ENCODE peak calls at places on chromosomes 4 and X, in seven cellular contexts. One of them, this sample, is unnamed.
A peak's percentile ranks its signal among the peaks of the same experiment; 100 is the strongest.

GRCh38 chr4:149980941-149981340 is 97.3 kb upstream of the DCLK2 start:
- DNase-seq in upper lobe of right lung: no peak
- DNase-seq in EH: peak; percentile 72
- DNase-seq in NCI-H774: no peak
- DNase-seq in brain microvascular endothelial cell: peak; percentile 51
- DNase-seq in Right ventricle myocardium inferior: no peak
- DNase-seq in effector memory CD4-positive, alpha-beta T cell: no peak
- DNase-seq in this sample: no peak

GRCh38 chrX:154334496-154334895 is 38.9 kb downstream of the TKTL1 start:
- DNase-seq in upper lobe of right lung: no peak
- DNase-seq in EH: peak; percentile 1
- DNase-seq in NCI-H774: no peak
- DNase-seq in brain microvascular endothelial cell: no peak
- DNase-seq in Right ventricle myocardium inferior: no peak
- DNase-seq in effector memory CD4-positive, alpha-beta T cell: no peak
- DNase-seq in this sample: no peak

GRCh38 chr4:67929447-67929846 is 33.8 kb downstream of the TMPRSS11A start:
- DNase-seq in upper lobe of right lung: no peak
- DNase-seq in EH: peak; percentile 6
- DNase-seq in NCI-H774: no peak
- DNase-seq in brain microvascular endothelial cell: no peak
- DNase-seq in Right ventricle myocardium inferior: no peak
- DNase-seq in effector memory CD4-positive, alpha-beta T cell: no peak
- DNase-seq in this sample: no peak

GRCh38 chr4:2448589-2448988 is 20.3 kb upstream of the RNF4 start:
- DNase-seq in upper lobe of right lung: peak; percentile 55
- DNase-seq in EH: no peak
- DNase-seq in NCI-H774: no peak
- DNase-seq in brain microvascular endothelial cell: no peak
- DNase-seq in Right ventricle myocardium inferior: no peak
- DNase-seq in effector memory CD4-positive, alpha-beta T cell: no peak
- DNase-seq in this sample: no peak

GRCh38 chr4:47483722-47484121 is 1.4 kb upstream of the ATP10D start:
- DNase-seq in upper lobe of right lung: no peak
- DNase-seq in EH: peak; percentile 28
- DNase-seq in NCI-H774: no peak
- DNase-seq in brain microvascular endothelial cell: no peak
- DNase-seq in Right ventricle myocardium inferior: no peak
- DNase-seq in effector memory CD4-positive, alpha-beta T cell: no peak
- DNase-seq in this sample: no peak

GRCh38 chrX:33053001-33053400 is 158.3 kb downstream of the DMD start:
- DNase-seq in upper lobe of right lung: no peak
- DNase-seq in EH: no peak
- DNase-seq in NCI-H774: no peak
- DNase-seq in brain microvascular endothelial cell: no peak
- DNase-seq in Right ventricle myocardium inferior: no peak
- DNase-seq in effector memory CD4-positive, alpha-beta T cell: no peak
- DNase-seq in this sample: no peak

GRCh38 chr4:1366371-1367229 is 19.6 kb downstream of the UVSSA start:
- DNase-seq in upper lobe of right lung: peak; percentile 58
- DNase-seq in EH: no peak
- DNase-seq in NCI-H774: no peak
- DNase-seq in brain microvascular endothelial cell: no peak
- DNase-seq in Right ventricle myocardium inferior: peak; percentile 53
- DNase-seq in effector memory CD4-positive, alpha-beta T cell: no peak
- DNase-seq in this sample: no peak

GRCh38 chrX:152632445-152633097 is 5.1 kb upstream of the GABRQ start:
- DNase-seq in upper lobe of right lung: no peak
- DNase-seq in EH: peak; percentile 40
- DNase-seq in NCI-H774: peak; percentile 30
- DNase-seq in brain microvascular endothelial cell: peak; percentile 56
- DNase-seq in Right ventricle myocardium inferior: no peak
- DNase-seq in effector memory CD4-positive, alpha-beta T cell: no peak
- DNase-seq in this sample: no peak

GRCh38 chr4:127069675-127070074 is 563.1 kb upstream of the INTU start:
- DNase-seq in upper lobe of right lung: no peak
- DNase-seq in EH: no peak
- DNase-seq in NCI-H774: no peak
- DNase-seq in brain microvascular endothelial cell: no peak
- DNase-seq in Right ventricle myocardium inferior: no peak
- DNase-seq in effector memory CD4-positive, alpha-beta T cell: no peak
- DNase-seq in this sample: no peak

GRCh38 chr4:122826000-122826595 is 533 bp upstream of the FGF2 start:
- DNase-seq in upper lobe of right lung: no peak
- DNase-seq in EH: no peak
- DNase-seq in NCI-H774: no peak
- DNase-seq in brain microvascular endothelial cell: peak; percentile 14
- DNase-seq in Right ventricle myocardium inferior: no peak
- DNase-seq in effector memory CD4-positive, alpha-beta T cell: no peak
- DNase-seq in this sample: no peak

GRCh38 chrX:45758319-45758718 is 557.6 kb upstream of the DIPK2B start:
- DNase-seq in upper lobe of right lung: no peak
- DNase-seq in EH: peak; percentile 92
- DNase-seq in NCI-H774: no peak
- DNase-seq in brain microvascular endothelial cell: peak; percentile 81
- DNase-seq in Right ventricle myocardium inferior: no peak
- DNase-seq in effector memory CD4-positive, alpha-beta T cell: peak; percentile 39
- DNase-seq in this sample: no peak

GRCh38 chr4:4377683-4378082 is 9.2 kb upstream of the NSG1 start:
- DNase-seq in upper lobe of right lung: no peak
- DNase-seq in EH: no peak
- DNase-seq in NCI-H774: no peak
- DNase-seq in brain microvascular endothelial cell: no peak
- DNase-seq in Right ventricle myocardium inferior: no peak
- DNase-seq in effector memory CD4-positive, alpha-beta T cell: no peak
- DNase-seq in this sample: no peak

GRCh38 chr4:87973283-87974169 is 2.0 kb upstream of the SPP1 start:
- DNase-seq in upper lobe of right lung: no peak
- DNase-seq in EH: peak; percentile 96
- DNase-seq in NCI-H774: peak; percentile 5
- DNase-seq in brain microvascular endothelial cell: peak; percentile 76
- DNase-seq in Right ventricle myocardium inferior: no peak
- DNase-seq in effector memory CD4-positive, alpha-beta T cell: no peak
- DNase-seq in this sample: no peak

GRCh38 chr4:81207793-81208192 is 7.2 kb downstream of the PRKG2 start:
- DNase-seq in upper lobe of right lung: no peak
- DNase-seq in EH: peak; percentile 79
- DNase-seq in NCI-H774: no peak
- DNase-seq in brain microvascular endothelial cell: peak; percentile 50
- DNase-seq in Right ventricle myocardium inferior: no peak
- DNase-seq in effector memory CD4-positive, alpha-beta T cell: no peak
- DNase-seq in this sample: no peak

GRCh38 chr4:169070071-169070894 is 60.2 kb upstream of the CBR4 start:
- DNase-seq in upper lobe of right lung: no peak
- DNase-seq in EH: peak; percentile 94
- DNase-seq in NCI-H774: peak; percentile 45
- DNase-seq in brain microvascular endothelial cell: peak; percentile 95
- DNase-seq in Right ventricle myocardium inferior: no peak
- DNase-seq in effector memory CD4-positive, alpha-beta T cell: no peak
- DNase-seq in this sample: no peak

GRCh38 chrX:137916090-137916746 is 350.3 kb downstream of the ZIC3 start:
- DNase-seq in upper lobe of right lung: no peak
- DNase-seq in EH: no peak
- DNase-seq in NCI-H774: no peak
- DNase-seq in brain microvascular endothelial cell: no peak
- DNase-seq in Right ventricle myocardium inferior: no peak
- DNase-seq in effector memory CD4-positive, alpha-beta T cell: no peak
- DNase-seq in this sample: no peak

GRCh38 chr4:6613676-6614651 is 26.5 kb upstream of the MRFAP1 start:
- DNase-seq in upper lobe of right lung: no peak
- DNase-seq in EH: no peak
- DNase-seq in NCI-H774: no peak
- DNase-seq in brain microvascular endothelial cell: no peak
- DNase-seq in Right ventricle myocardium inferior: no peak
- DNase-seq in effector memory CD4-positive, alpha-beta T cell: no peak
- DNase-seq in this sample: no peak

GRCh38 chrX:139298437-139298836 is 232.1 kb upstream of the F9 start:
- DNase-seq in upper lobe of right lung: no peak
- DNase-seq in EH: no peak
- DNase-seq in NCI-H774: no peak
- DNase-seq in brain microvascular endothelial cell: no peak
- DNase-seq in Right ventricle myocardium inferior: no peak
- DNase-seq in effector memory CD4-positive, alpha-beta T cell: no peak
- DNase-seq in this sample: no peak

GRCh38 chr4:186400676-186401075 is 134.7 kb downstream of the F11 start:
- DNase-seq in upper lobe of right lung: no peak
- DNase-seq in EH: no peak
- DNase-seq in NCI-H774: no peak
- DNase-seq in brain microvascular endothelial cell: peak; percentile 53
- DNase-seq in Right ventricle myocardium inferior: no peak
- DNase-seq in effector memory CD4-positive, alpha-beta T cell: no peak
- DNase-seq in this sample: no peak

GRCh38 chrX:39564751-39565150 is 533.0 kb downstream of the BCOR start:
- DNase-seq in upper lobe of right lung: no peak
- DNase-seq in EH: no peak
- DNase-seq in NCI-H774: no peak
- DNase-seq in brain microvascular endothelial cell: no peak
- DNase-seq in Right ventricle myocardium inferior: no peak
- DNase-seq in effector memory CD4-positive, alpha-beta T cell: no peak
- DNase-seq in this sample: no peak

GRCh38 chr4:105943234-105943633 is 48.0 kb downstream of the NPNT start:
- DNase-seq in upper lobe of right lung: no peak
- DNase-seq in EH: no peak
- DNase-seq in NCI-H774: no peak
- DNase-seq in brain microvascular endothelial cell: no peak
- DNase-seq in Right ventricle myocardium inferior: no peak
- DNase-seq in effector memory CD4-positive, alpha-beta T cell: no peak
- DNase-seq in this sample: no peak

GRCh38 chr4:123386608-123387007 is 10.0 kb upstream of the SPRY1 start:
- DNase-seq in upper lobe of right lung: no peak
- DNase-seq in EH: peak; percentile 47
- DNase-seq in NCI-H774: no peak
- DNase-seq in brain microvascular endothelial cell: peak; percentile 9
- DNase-seq in Right ventricle myocardium inferior: no peak
- DNase-seq in effector memory CD4-positive, alpha-beta T cell: no peak
- DNase-seq in this sample: peak; percentile 41

GRCh38 chrX:10579753-10580060 is 40.7 kb downstream of the MID1 start:
- DNase-seq in upper lobe of right lung: no peak
- DNase-seq in EH: peak; percentile 54
- DNase-seq in NCI-H774: no peak
- DNase-seq in brain microvascular endothelial cell: peak; percentile 39
- DNase-seq in Right ventricle myocardium inferior: no peak
- DNase-seq in effector memory CD4-positive, alpha-beta T cell: no peak
- DNase-seq in this sample: no peak

GRCh38 chr4:61376301-61376700 is 176.2 kb downstream of the ADGRL3 start:
- DNase-seq in upper lobe of right lung: no peak
- DNase-seq in EH: no peak
- DNase-seq in NCI-H774: no peak
- DNase-seq in brain microvascular endothelial cell: no peak
- DNase-seq in Right ventricle myocardium inferior: no peak
- DNase-seq in effector memory CD4-positive, alpha-beta T cell: no peak
- DNase-seq in this sample: no peak

GRCh38 chr4:149706942-149707341 is 108.7 kb downstream of the IQCM start:
- DNase-seq in upper lobe of right lung: no peak
- DNase-seq in EH: peak; percentile 76
- DNase-seq in NCI-H774: no peak
- DNase-seq in brain microvascular endothelial cell: peak; percentile 18
- DNase-seq in Right ventricle myocardium inferior: no peak
- DNase-seq in effector memory CD4-positive, alpha-beta T cell: no peak
- DNase-seq in this sample: no peak

GRCh38 chr4:8837181-8837811 is 34.3 kb downstream of the HMX1 start:
- DNase-seq in upper lobe of right lung: peak; percentile 60
- DNase-seq in EH: no peak
- DNase-seq in NCI-H774: no peak
- DNase-seq in brain microvascular endothelial cell: no peak
- DNase-seq in Right ventricle myocardium inferior: no peak
- DNase-seq in effector memory CD4-positive, alpha-beta T cell: no peak
- DNase-seq in this sample: no peak

GRCh38 chr4:169662226-169662625 is 41.8 kb downstream of the CLCN3 start:
- DNase-seq in upper lobe of right lung: no peak
- DNase-seq in EH: no peak
- DNase-seq in NCI-H774: no peak
- DNase-seq in brain microvascular endothelial cell: no peak
- DNase-seq in Right ventricle myocardium inferior: no peak
- DNase-seq in effector memory CD4-positive, alpha-beta T cell: no peak
- DNase-seq in this sample: no peak

GRCh38 chr4:152850377-152850776 is 70.6 kb downstream of the ARFIP1 start:
- DNase-seq in upper lobe of right lung: peak; percentile 72
- DNase-seq in EH: peak; percentile 35
- DNase-seq in NCI-H774: no peak
- DNase-seq in brain microvascular endothelial cell: peak; percentile 19
- DNase-seq in Right ventricle myocardium inferior: no peak
- DNase-seq in effector memory CD4-positive, alpha-beta T cell: peak; percentile 9
- DNase-seq in this sample: peak; percentile 72